ENCODE peak calls at places on chromosomes 1 and 21, in nine cellular contexts. C is heart right ventricle; I is dorsolateral prefrontal cortex; M is CD4-positive, alpha-beta T cell; G is bronchial epithelial cell; D is nephron progenitor cell; U is prostate gland; A is left ventricle myocardium inferior; K is lung. B is an unnamed sample.
A peak's percentile ranks its signal among the peaks of the same experiment; 100 is the strongest.

GRCh38 chr1:169779970-169780369 is 14.7 kb downstream of the METTL18 start:
- DNase-seq in C (no peak), I (no peak), M (no peak), G (peak; percentile 23), D (no peak), U (no peak), A (no peak), K (no peak), B (no peak)

GRCh38 chr1:56776581-56776980 is 42.6 kb downstream of the FYB2 start:
- DNase-seq in C (no peak), I (no peak), M (no peak), G (no peak), D (no peak), U (no peak), A (no peak), K (no peak), B (no peak)

GRCh38 chr1:212727386-212728181 is 27.9 kb upstream of the BATF3 start:
- DNase-seq in C (no peak), I (no peak), M (no peak), G (no peak), D (no peak), U (no peak), A (no peak), K (no peak), B (no peak)

GRCh38 chr1:181595234-181595633 is 111.9 kb downstream of the CACNA1E start:
- DNase-seq in C (no peak), I (peak; percentile 52), M (no peak), G (no peak), D (no peak), U (no peak), A (no peak), K (no peak), B (no peak)

GRCh38 chr1:155871390-155871789 is 12.0 kb downstream of the SYT11 start:
- DNase-seq in C (peak; percentile 55), I (peak; percentile 91), M (no peak), G (no peak), D (no peak), U (no peak), A (peak; percentile 38), K (no peak), B (no peak)

GRCh38 chr1:29497395-29498125 is 261.2 kb downstream of the PTPRU start:
- DNase-seq in C (no peak), I (no peak), M (no peak), G (no peak), D (no peak), U (no peak), A (no peak), K (no peak), B (no peak)

GRCh38 chr1:241357366-241358305 is 631 bp upstream of the RGS7 start:
- DNase-seq in C (no peak), I (no peak), M (no peak), G (peak; percentile 18), D (peak; percentile 9), U (no peak), A (no peak), K (no peak), B (no peak)

GRCh38 chr21:42193131-42193671 is 25.7 kb upstream of the ABCG1 start:
- DNase-seq in C (no peak), I (no peak), M (peak; percentile 72), G (no peak), D (no peak), U (no peak), A (no peak), K (peak; percentile 13), B (no peak)

GRCh38 chr1:205783904-205784303 is 8.6 kb upstream of the RAB29 start:
- DNase-seq in C (no peak), I (no peak), M (no peak), G (no peak), D (no peak), U (peak; percentile 14), A (no peak), K (no peak), B (no peak)

GRCh38 chr1:244296447-244296846 is 155.3 kb downstream of the ADSS2 start:
- DNase-seq in C (no peak), I (no peak), M (no peak), G (no peak), D (no peak), U (no peak), A (no peak), K (no peak), B (peak; percentile 28)

DNA sequence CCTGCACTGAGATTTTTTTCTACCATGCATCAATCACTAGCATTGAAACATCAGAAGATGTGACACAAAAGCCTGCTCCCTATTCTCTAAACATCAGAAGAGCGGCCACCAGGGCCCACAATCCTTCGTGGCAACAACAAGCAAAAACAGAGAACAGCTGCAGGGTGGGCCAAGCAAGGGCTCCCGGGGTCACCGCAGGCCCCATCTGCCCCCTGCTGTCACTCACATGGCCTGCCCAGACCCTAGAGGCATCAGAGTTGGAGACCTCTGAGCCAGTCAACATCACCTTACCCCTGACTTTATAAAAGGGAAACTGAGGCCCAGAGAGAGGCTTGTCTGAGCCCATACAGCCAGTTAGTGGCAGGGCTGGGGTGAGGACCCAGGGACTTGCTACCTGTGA is 1.8 kb downstream of the LAPTM5 start:
- DNase-seq in C (no peak), I (no peak), M (no peak), G (no peak), D (no peak), U (no peak), A (no peak), K (no peak), B (no peak)
- TF ChIP-seq CTCF in C (no peak), I (no peak), M (no peak), G (no peak), D (no peak), U (no peak), A (no peak), K (no peak), B (no peak)

DNA sequence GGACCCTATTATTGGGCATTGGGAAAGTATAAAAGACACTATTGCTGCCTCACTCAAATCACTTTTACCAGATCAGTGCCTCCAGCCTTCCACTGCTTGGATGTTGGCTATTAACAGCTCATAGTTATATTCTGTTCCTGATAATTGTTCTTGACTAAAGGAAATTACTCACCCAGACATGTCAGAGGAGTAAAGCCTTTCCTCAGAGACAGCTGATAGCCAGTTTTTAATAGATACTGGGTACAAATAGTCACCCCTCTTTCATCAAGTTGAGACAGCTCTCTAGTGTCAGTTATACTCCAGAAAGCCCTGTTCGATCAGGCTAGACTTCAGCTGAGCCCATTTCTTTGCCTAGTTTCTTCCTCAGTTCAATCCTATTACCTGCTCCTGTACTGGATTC is 876.1 kb upstream of the B3GALT2 start:
- DNase-seq in C (no peak), I (no peak), M (no peak), G (peak; percentile 85), D (no peak), U (no peak), A (no peak), K (no peak), B (no peak)
- TF ChIP-seq CTCF in C (no peak), I (no peak), M (no peak), G (no peak), D (no peak), U (no peak), A (no peak), K (no peak), B (no peak)

GRCh38 chr1:208747979-208748378 is 503.8 kb upstream of the PLXNA2 start:
- DNase-seq in C (no peak), I (no peak), M (no peak), G (no peak), D (no peak), U (no peak), A (no peak), K (no peak), B (no peak)

DNA sequence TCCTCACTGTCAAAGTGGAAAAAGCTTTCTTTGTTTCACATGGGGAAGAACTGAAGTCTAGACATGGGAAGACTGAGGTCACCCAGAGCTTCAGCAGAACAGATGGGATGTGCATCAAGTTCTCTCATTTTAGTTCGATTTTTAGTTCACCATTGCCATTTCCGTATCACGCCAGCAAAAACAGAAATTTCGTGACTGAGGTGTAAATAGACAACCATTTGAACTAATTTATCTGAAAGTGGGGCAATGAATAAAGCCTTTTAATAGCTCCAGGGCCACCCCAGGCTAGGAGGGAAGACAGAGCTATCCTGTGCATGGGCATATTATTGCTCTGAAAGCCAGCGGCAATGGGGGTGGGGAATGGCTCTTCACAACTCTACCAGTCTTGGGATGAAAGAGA is 504.6 kb upstream of the PLXNA2 start:
- DNase-seq in C (no peak), I (no peak), M (no peak), G (no peak), D (no peak), U (no peak), A (no peak), K (no peak), B (no peak)
- TF ChIP-seq CTCF in C (no peak), I (no peak), M (no peak), G (no peak), D (no peak), U (no peak), A (no peak), K (no peak), B (no peak)

GRCh38 chr1:25117233-25117823 is 115.0 kb downstream of the SYF2 start:
- DNase-seq in C (no peak), I (no peak), M (peak; percentile 11), G (peak; percentile 26), D (no peak), U (peak; percentile 15), A (no peak), K (no peak), B (no peak)
- TF ChIP-seq CTCF in C (no peak), I (no peak), M (no peak), G (peak; percentile 59), D (no peak), U (peak; percentile 42), A (no peak), K (no peak), B (peak; percentile 38)

GRCh38 chr21:34242973-34243372 is 120.8 kb upstream of the KCNE2 start:
- DNase-seq in C (no peak), I (no peak), M (no peak), G (no peak), D (no peak), U (no peak), A (no peak), K (no peak), B (no peak)

DNA sequence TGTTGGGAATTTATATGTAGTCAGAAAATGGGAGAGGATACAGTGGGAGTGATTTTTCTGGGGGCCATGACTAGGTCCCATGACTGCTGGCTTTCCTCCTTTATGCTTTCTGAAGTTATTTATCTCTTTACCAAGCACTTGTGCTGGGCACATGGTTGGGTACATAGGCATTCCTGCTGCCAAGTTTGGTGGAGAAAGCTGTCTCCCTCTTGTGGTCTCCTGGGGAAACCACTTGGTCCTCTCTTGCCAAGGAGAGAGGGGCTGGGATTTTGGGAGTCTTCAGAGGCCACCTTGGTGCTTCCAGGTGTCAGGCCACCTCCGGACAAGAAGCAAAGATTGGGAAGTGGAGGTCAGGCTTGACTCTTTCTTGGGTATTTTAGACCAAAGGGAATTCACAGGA is 120.2 kb upstream of the KCNE2 start:
- DNase-seq in C (no peak), I (no peak), M (no peak), G (peak; percentile 41), D (peak; percentile 4), U (no peak), A (no peak), K (peak; percentile 29), B (no peak)
- TF ChIP-seq CTCF in C (no peak), I (no peak), M (peak; percentile 35), G (peak; percentile 70), D (peak; percentile 32), U (peak; percentile 33), A (peak; percentile 45), K (no peak), B (peak; percentile 65)

DNA sequence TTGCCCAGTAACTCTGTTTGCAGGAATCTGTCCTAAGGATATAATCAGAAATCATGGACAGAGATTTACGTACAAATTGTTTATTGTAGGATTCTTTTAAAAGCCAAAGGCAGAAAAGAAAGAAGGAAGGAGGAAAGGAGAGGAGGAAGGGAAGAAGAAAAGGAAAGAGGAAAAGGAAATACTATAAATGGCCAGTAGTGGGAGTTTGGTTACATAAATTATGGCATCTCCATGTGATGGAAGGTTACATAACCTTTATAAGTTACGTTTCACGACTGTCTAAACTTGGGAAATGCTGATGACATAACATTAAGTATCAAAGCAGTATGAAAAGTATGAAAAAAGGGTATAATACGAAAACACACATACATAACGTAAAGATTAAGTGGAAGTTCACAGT is 39.0 kb downstream of the SMYD2 start:
- DNase-seq in C (no peak), I (no peak), M (no peak), G (no peak), D (no peak), U (no peak), A (no peak), K (no peak), B (no peak)
- TF ChIP-seq CTCF in C (no peak), I (no peak), M (no peak), G (no peak), D (no peak), U (no peak), A (peak; percentile 30), K (no peak), B (peak; percentile 50)

B was measured in chondrocyte.